ENCODE peak calls at places on chromosomes 4 and X, in six cellular contexts. M is astrocyte of the spinal cord, T is brain microvascular endothelial cell, J is stomach, F is HCT116, E is fibroblast of mammary gland. C is an unnamed sample.
A peak's percentile ranks its signal among the peaks of the same experiment; 100 is the strongest.

GRCh38 chrX:43467608-43468234 is 188.4 kb upstream of the MAOA start:
- DNase-seq in J (no peak), T (no peak), F (no peak), E (no peak), M (no peak), C (no peak)

GRCh38 chrX:120365320-120365719 is 3.4 kb downstream of the ATP1B4 start:
- DNase-seq in M (no peak), T (no peak), E (peak; percentile 14), J (peak; percentile 63), F (no peak), C (no peak)

GRCh38 chrX:13087322-13088154 is 43.1 kb upstream of the FAM9C start:
- DNase-seq in E (no peak), F (no peak), J (no peak), T (peak; percentile 60), M (peak; percentile 66), C (no peak)

GRCh38 chr4:155405059-155405458 is 28.3 kb upstream of the MAP9 start:
- DNase-seq in M (peak; percentile 14), J (no peak), E (peak; percentile 11), T (no peak), F (no peak), C (peak; percentile 16)

GRCh38 chr4:185839204-185839712 is 27.3 kb upstream of the SORBS2 start:
- DNase-seq in J (no peak), T (peak; percentile 98), E (peak; percentile 97), F (peak; percentile 54), M (peak; percentile 99), C (peak; percentile 90)

GRCh38 chrX:2610246-2611170 is 80.6 kb upstream of the CD99 start:
- DNase-seq in E (no peak), J (no peak), T (no peak), M (peak; percentile 12), F (no peak), C (peak; percentile 47)

GRCh38 chr4:178309890-178310289 is 867.7 kb upstream of the AGA start:
- DNase-seq in E (no peak), M (no peak), F (no peak), J (no peak), T (no peak), C (no peak)

GRCh38 chrX:34655496-34656258 is 1.4 kb downstream of the TMEM47 start:
- DNase-seq in J (no peak), M (peak; percentile 35), F (no peak), E (no peak), T (no peak), C (no peak)

GRCh38 chr4:1979477-1980196 is 29.1 kb downstream of the NELFA start:
- DNase-seq in E (no peak), J (no peak), F (no peak), T (no peak), M (no peak), C (no peak)

DNA sequence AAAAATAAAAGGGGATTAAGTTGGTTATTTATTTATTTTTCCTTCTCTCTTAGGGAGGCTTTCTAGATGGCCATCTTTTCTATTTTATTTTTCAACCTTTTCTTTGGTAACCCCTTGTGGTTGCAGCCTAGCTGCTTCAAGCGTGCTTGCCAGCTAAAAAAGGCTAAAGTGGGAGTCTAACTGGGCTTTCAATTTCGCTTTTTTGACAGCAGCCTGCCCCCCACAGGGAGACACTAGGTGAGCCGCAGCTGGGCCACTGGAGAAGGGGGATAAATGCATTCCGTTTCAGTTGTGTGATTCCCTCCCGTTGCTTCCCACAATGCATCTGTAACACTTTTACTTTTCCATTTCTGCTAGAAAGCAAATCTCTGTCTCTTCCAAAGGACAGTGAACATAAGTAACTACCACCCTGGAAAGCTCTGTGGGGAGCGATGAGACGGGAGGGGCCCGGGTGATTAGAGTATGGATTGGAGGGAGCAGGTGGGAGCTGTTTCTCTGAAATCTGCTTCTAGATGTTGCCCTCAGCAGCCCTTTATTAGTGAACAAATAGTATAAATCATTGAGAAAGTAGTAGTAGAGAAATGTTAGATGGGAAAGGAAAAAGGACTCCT is 86.2 kb upstream of the RAPGEF2 start:
- DNase-seq in E (no peak), M (peak; percentile 74), T (no peak), J (no peak), F (no peak), C (no peak)
- TF ChIP-seq CTCF in E (no peak), M (no peak), T (peak; percentile 52), J (no peak), F (peak; percentile 24), C (no peak)

DNA sequence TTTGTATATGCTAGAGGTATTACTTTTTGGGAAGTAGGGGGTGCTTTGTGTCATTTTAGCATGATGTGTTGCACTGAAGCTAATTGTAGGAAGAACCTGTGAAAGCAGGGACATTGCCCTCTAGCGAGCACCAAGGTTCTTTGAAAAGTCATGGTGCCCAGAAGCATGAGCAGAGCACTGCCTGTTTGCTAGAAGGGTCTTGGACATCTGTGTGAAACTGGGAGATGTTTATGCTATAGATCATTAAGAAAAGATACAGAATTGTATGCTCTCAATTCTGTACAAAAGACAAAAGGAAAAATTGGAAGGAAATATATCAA is 14.7 kb downstream of the GRPR start:
- DNase-seq in J (no peak), M (no peak), T (no peak), E (no peak), F (peak; percentile 12), C (no peak)
- TF ChIP-seq CTCF in J (no peak), M (no peak), T (peak; percentile 36), E (peak; percentile 2), F (peak; percentile 36), C (no peak)

DNA sequence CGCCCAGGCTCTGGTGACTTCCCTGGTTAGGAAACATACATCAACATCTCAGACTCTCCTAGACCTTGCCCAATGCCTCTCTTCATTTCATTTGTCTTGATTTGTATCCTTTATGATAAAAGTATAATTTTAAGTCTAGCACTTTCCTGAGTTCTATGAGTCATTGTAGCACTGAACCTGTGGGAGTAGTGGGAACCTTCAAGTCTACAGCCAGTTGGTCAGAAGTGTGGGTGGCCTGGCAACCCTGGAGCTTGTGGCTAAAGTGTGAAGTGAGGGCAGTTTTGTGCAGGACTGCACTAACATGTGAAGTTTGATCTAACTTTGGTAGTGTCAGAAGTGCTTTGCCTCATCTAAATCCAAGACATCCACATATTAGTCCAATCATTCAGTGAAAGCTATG is 259.3 kb upstream of the IGFBP7 start:
- DNase-seq in F (no peak), E (no peak), T (peak; percentile 29), M (no peak), J (no peak), C (no peak)
- TF ChIP-seq CTCF in F (no peak), E (no peak), T (no peak), M (no peak), J (no peak), C (no peak)

DNA sequence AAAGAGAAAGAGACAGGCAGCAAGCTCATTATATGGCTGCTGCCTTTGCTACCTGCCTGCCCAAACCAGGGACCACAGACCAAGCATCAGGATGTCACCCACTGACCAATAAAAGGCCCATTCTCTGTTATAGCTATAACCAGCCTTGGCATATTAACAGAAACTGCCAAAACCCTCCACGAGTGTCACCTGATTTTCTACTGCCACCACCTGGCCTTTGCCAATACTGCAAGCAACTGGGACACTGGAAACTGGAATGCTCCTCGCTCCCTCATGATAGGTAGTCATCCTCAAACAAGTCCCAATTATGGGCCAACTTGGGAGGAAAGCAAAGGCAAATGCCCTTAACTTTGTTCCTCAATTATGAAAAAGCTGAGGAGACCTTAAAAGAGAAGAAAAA is 76.0 kb downstream of the SPIN4 start:
- DNase-seq in T (peak; percentile 27), E (peak; percentile 25), J (no peak), M (no peak), F (peak; percentile 8), C (no peak)
- TF ChIP-seq CTCF in T (peak; percentile 58), E (peak; percentile 60), J (no peak), M (peak; percentile 26), F (peak; percentile 61), C (peak; percentile 59)

DNA sequence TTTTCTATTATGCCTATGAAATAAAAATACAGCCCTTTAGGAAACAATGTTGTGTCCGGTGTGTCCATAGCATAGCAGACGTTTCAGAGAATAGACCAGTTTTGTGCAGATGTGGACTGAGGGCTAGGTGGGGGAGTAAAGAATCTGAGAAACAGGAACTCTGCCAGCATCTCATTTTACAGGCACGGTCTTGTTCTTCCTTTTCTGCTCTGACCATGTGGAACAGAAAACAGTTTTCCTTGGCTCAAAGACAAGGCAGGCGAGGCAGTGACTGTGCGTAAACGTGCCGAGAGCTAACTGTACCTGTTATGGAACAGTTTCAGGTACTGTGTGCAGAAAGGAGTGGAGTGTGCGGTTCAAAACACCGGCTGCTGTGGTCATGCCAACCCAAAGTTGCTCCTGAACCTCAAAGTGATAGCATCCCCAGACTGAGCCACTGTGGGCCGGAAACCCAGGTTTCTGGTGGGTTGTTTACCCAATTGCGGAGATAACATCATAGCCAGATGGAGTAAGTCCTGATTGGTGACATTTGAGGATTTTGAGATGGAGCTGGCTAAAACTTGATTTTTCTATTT is 20.2 kb downstream of the CNGA2 start:
- DNase-seq in E (no peak), F (no peak), T (peak; percentile 11), M (peak; percentile 53), J (no peak), C (peak; percentile 25)
- TF ChIP-seq CTCF in E (no peak), F (no peak), T (no peak), M (no peak), J (no peak), C (no peak)

GRCh38 chrX:154714925-154715324 is 36.0 kb downstream of the GAB3 start:
- DNase-seq in E (peak; percentile 62), M (peak; percentile 56), T (peak; percentile 58), J (no peak), F (peak; percentile 23), C (peak; percentile 69)

GRCh38 chrX:154717824-154718223 is 33.1 kb downstream of the GAB3 start:
- DNase-seq in F (no peak), T (peak; percentile 33), J (no peak), M (peak; percentile 71), E (peak; percentile 68), C (no peak)

GRCh38 chrX:154712781-154713391 is 38.0 kb downstream of the GAB3 start:
- DNase-seq in M (peak; percentile 71), F (no peak), E (peak; percentile 78), J (no peak), T (peak; percentile 44), C (no peak)

GRCh38 chrX:154718607-154719006 is 32.3 kb downstream of the GAB3 start:
- DNase-seq in E (no peak), M (no peak), J (no peak), T (no peak), F (no peak), C (no peak)

DNA sequence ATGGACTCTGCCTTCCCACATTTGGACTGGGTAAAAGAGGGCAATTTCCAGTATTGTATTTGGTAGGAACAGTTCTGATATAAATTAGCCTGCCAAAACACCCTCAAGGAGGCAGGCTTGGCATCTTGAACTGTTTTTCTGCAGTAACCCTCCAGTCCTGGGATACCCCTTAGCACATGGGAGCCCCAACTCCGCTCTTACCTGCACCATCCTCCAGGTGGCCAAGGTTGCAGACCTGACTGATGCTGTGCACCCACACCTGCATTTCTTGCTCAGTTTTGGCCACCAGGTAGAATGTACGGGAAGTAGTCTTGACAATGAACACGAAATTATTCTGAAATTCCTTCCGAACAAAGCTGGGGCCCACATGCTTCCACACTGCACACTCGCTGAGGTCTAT is 35.1 kb downstream of the GAB3 start:
- DNase-seq in E (no peak), F (no peak), M (no peak), J (no peak), T (no peak), C (no peak)
- TF ChIP-seq CTCF in E (no peak), F (no peak), M (no peak), J (no peak), T (peak; percentile 9), C (no peak)